ENCODE peak calls at places on chromosomes 12 and 14, in six cellular contexts. E is NCI-H1417 treated with DMSO at 0.1 percent for 48 hours, L is HEK293T, M is Calu3, W is neuronal stem cell, Y is H9. R is an unnamed sample.

GRCh38 chr12:25745281-25745680 is 192.2 kb upstream of the LMNTD1 start:
- DNase-seq in E (no peak), L (no peak), M (no peak), W (no peak), Y (no peak), R (no peak)

GRCh38 chr14:90301580-90302181 is 30.1 kb downstream of the NRDE2 start:
- DNase-seq in E (peak), L (peak), M (no peak), W (no peak), Y (no peak), R (no peak)

GRCh38 chr12:42862055-42862454 is 272.5 kb upstream of the PRICKLE1 start:
- DNase-seq in E (no peak), L (no peak), M (no peak), W (no peak), Y (no peak), R (peak)

GRCh38 chr14:24381363-24382102 is 13.5 kb downstream of the NFATC4 start:
- DNase-seq in E (no peak), L (no peak), M (no peak), W (no peak), Y (no peak), R (no peak)

GRCh38 chr12:121810833-121811433 is 7.1 kb downstream of the SETD1B start:
- DNase-seq in E (no peak), L (no peak), M (no peak), W (no peak), Y (no peak), R (no peak)

GRCh38 chr12:130013771-130014484 is 110.1 kb upstream of the TMEM132D start:
- DNase-seq in E (peak), L (peak), M (peak), W (peak), Y (peak), R (peak)

GRCh38 chr14:47675489-47676300 is at the start of gene MDGA2:
- DNase-seq in E (no peak), L (peak), M (no peak), W (peak), Y (peak), R (peak)

GRCh38 chr14:36520601-36521525 is 831 bp upstream of the NKX2-1 start:
- DNase-seq in E (peak), L (peak), M (peak), W (peak), Y (peak), R (peak)

GRCh38 chr12:9651265-9651729 is 18.2 kb upstream of the CLEC2D start:
- DNase-seq in E (no peak), L (no peak), M (no peak), W (no peak), Y (no peak), R (peak)

GRCh38 chr14:80491131-80491530 is 279.8 kb upstream of the DIO2 start:
- DNase-seq in E (no peak), L (no peak), M (no peak), W (no peak), Y (peak), R (no peak)

GRCh38 chr12:89873745-89874144 is 165.1 kb upstream of the ATP2B1 start:
- DNase-seq in E (no peak), L (no peak), M (no peak), W (no peak), Y (no peak), R (no peak)

R was measured in NCI-H226.